ENCODE peak calls at places on chromosomes 12 and 14, in nine cellular contexts. One of them, this sample, is unnamed.

GRCh38 chr14:104240426-104241157 is 102.2 kb downstream of the KIF26A start:
- DNase-seq in upper lobe of right lung: no peak
- DNase-seq in fibroblast of pulmonary artery: no peak
- DNase-seq in lower lobe of right lung: peak
- DNase-seq in WTC11: no peak
- DNase-seq in brain microvascular endothelial cell: no peak
- DNase-seq in AG04450: no peak
- DNase-seq in type B pancreatic cell: peak
- DNase-seq in fibroblast of lung: no peak
- DNase-seq in this sample: peak

GRCh38 chr12:119988440-119988787 is 622 bp upstream of the BICDL1 start:
- DNase-seq in type B pancreatic cell: no peak
- DNase-seq in lower lobe of right lung: no peak
- DNase-seq in AG04450: peak
- DNase-seq in fibroblast of pulmonary artery: peak
- DNase-seq in upper lobe of right lung: no peak
- DNase-seq in WTC11: no peak
- DNase-seq in brain microvascular endothelial cell: peak
- DNase-seq in fibroblast of lung: peak
- DNase-seq in this sample: no peak

GRCh38 chr12:97404549-97404948 is 58.1 kb upstream of the RMST start:
- DNase-seq in brain microvascular endothelial cell: peak
- DNase-seq in WTC11: peak
- DNase-seq in upper lobe of right lung: no peak
- DNase-seq in type B pancreatic cell: no peak
- DNase-seq in lower lobe of right lung: no peak
- DNase-seq in AG04450: no peak
- DNase-seq in fibroblast of lung: peak
- DNase-seq in fibroblast of pulmonary artery: peak
- DNase-seq in this sample: no peak

GRCh38 chr14:75280448-75280830 is 1.8 kb downstream of the FOS start:
- DNase-seq in AG04450: no peak
- DNase-seq in upper lobe of right lung: peak
- DNase-seq in type B pancreatic cell: no peak
- DNase-seq in fibroblast of pulmonary artery: no peak
- DNase-seq in fibroblast of lung: peak
- DNase-seq in WTC11: peak
- DNase-seq in brain microvascular endothelial cell: no peak
- DNase-seq in lower lobe of right lung: no peak
- DNase-seq in this sample: no peak

GRCh38 chr14:88631091-88631490 is 68.3 kb downstream of the ZC3H14 start:
- DNase-seq in lower lobe of right lung: no peak
- DNase-seq in AG04450: no peak
- DNase-seq in type B pancreatic cell: no peak
- DNase-seq in brain microvascular endothelial cell: no peak
- DNase-seq in fibroblast of lung: no peak
- DNase-seq in upper lobe of right lung: no peak
- DNase-seq in fibroblast of pulmonary artery: no peak
- DNase-seq in WTC11: no peak
- DNase-seq in this sample: no peak

GRCh38 chr14:31932675-31933074 is 144.4 kb upstream of the ARHGAP5 start:
- DNase-seq in fibroblast of lung: no peak
- DNase-seq in AG04450: no peak
- DNase-seq in WTC11: no peak
- DNase-seq in fibroblast of pulmonary artery: no peak
- DNase-seq in brain microvascular endothelial cell: no peak
- DNase-seq in lower lobe of right lung: no peak
- DNase-seq in upper lobe of right lung: no peak
- DNase-seq in type B pancreatic cell: no peak
- DNase-seq in this sample: no peak

GRCh38 chr12:109740694-109741245 is 27.1 kb downstream of the FAM222A start:
- DNase-seq in WTC11: peak
- DNase-seq in fibroblast of pulmonary artery: no peak
- DNase-seq in type B pancreatic cell: no peak
- DNase-seq in lower lobe of right lung: peak
- DNase-seq in fibroblast of lung: no peak
- DNase-seq in brain microvascular endothelial cell: no peak
- DNase-seq in upper lobe of right lung: peak
- DNase-seq in AG04450: no peak
- DNase-seq in this sample: no peak

GRCh38 chr14:77485901-77486678 is 12.5 kb downstream of the ISM2 start:
- DNase-seq in type B pancreatic cell: no peak
- DNase-seq in lower lobe of right lung: no peak
- DNase-seq in brain microvascular endothelial cell: peak
- DNase-seq in upper lobe of right lung: no peak
- DNase-seq in fibroblast of lung: no peak
- DNase-seq in WTC11: no peak
- DNase-seq in fibroblast of pulmonary artery: peak
- DNase-seq in AG04450: peak
- DNase-seq in this sample: no peak

GRCh38 chr14:96592591-96593388 is 90.6 kb downstream of the PAPOLA start:
- DNase-seq in fibroblast of pulmonary artery: peak
- DNase-seq in lower lobe of right lung: peak
- DNase-seq in AG04450: no peak
- DNase-seq in fibroblast of lung: peak
- DNase-seq in type B pancreatic cell: no peak
- DNase-seq in upper lobe of right lung: peak
- DNase-seq in WTC11: peak
- DNase-seq in brain microvascular endothelial cell: no peak
- DNase-seq in this sample: no peak

GRCh38 chr14:82951171-82951570 is 1417.5 kb upstream of the SEL1L start:
- DNase-seq in fibroblast of lung: no peak
- DNase-seq in brain microvascular endothelial cell: no peak
- DNase-seq in fibroblast of pulmonary artery: no peak
- DNase-seq in AG04450: no peak
- DNase-seq in lower lobe of right lung: no peak
- DNase-seq in upper lobe of right lung: no peak
- DNase-seq in WTC11: no peak
- DNase-seq in type B pancreatic cell: no peak
- DNase-seq in this sample: no peak

GRCh38 chr12:6851153-6851920 is at the start of gene CDCA3:
- DNase-seq in lower lobe of right lung: peak
- DNase-seq in WTC11: peak
- DNase-seq in type B pancreatic cell: peak
- DNase-seq in upper lobe of right lung: peak
- DNase-seq in fibroblast of pulmonary artery: peak
- DNase-seq in fibroblast of lung: peak
- DNase-seq in brain microvascular endothelial cell: peak
- DNase-seq in AG04450: peak
- DNase-seq in this sample: peak

GRCh38 chr12:97385121-97385520 is 77.5 kb upstream of the RMST start:
- DNase-seq in upper lobe of right lung: no peak
- DNase-seq in fibroblast of pulmonary artery: no peak
- DNase-seq in type B pancreatic cell: no peak
- DNase-seq in lower lobe of right lung: no peak
- DNase-seq in brain microvascular endothelial cell: no peak
- DNase-seq in AG04450: no peak
- DNase-seq in fibroblast of lung: no peak
- DNase-seq in WTC11: no peak
- DNase-seq in this sample: no peak

GRCh38 chr12:106170285-106170684 is 31.5 kb upstream of the NUAK1 start:
- DNase-seq in lower lobe of right lung: no peak
- DNase-seq in WTC11: no peak
- DNase-seq in fibroblast of lung: peak
- DNase-seq in AG04450: no peak
- DNase-seq in upper lobe of right lung: no peak
- DNase-seq in type B pancreatic cell: no peak
- DNase-seq in brain microvascular endothelial cell: peak
- DNase-seq in fibroblast of pulmonary artery: peak
- DNase-seq in this sample: no peak

GRCh38 chr14:69261761-69262331 is 1.9 kb downstream of the GALNT16 start:
- DNase-seq in brain microvascular endothelial cell: no peak
- DNase-seq in fibroblast of lung: no peak
- DNase-seq in upper lobe of right lung: no peak
- DNase-seq in type B pancreatic cell: no peak
- DNase-seq in AG04450: no peak
- DNase-seq in fibroblast of pulmonary artery: no peak
- DNase-seq in lower lobe of right lung: no peak
- DNase-seq in WTC11: no peak
- DNase-seq in this sample: no peak

GRCh38 chr12:79537675-79538074 is 153.1 kb downstream of the PAWR start:
- DNase-seq in fibroblast of lung: no peak
- DNase-seq in fibroblast of pulmonary artery: no peak
- DNase-seq in type B pancreatic cell: no peak
- DNase-seq in lower lobe of right lung: no peak
- DNase-seq in upper lobe of right lung: no peak
- DNase-seq in AG04450: no peak
- DNase-seq in WTC11: no peak
- DNase-seq in brain microvascular endothelial cell: no peak
- DNase-seq in this sample: no peak

GRCh38 chr14:88993946-88994345 is 169.5 kb downstream of the TTC8 start:
- DNase-seq in upper lobe of right lung: no peak
- DNase-seq in type B pancreatic cell: no peak
- DNase-seq in fibroblast of lung: no peak
- DNase-seq in fibroblast of pulmonary artery: peak
- DNase-seq in lower lobe of right lung: no peak
- DNase-seq in AG04450: no peak
- DNase-seq in WTC11: no peak
- DNase-seq in brain microvascular endothelial cell: peak
- DNase-seq in this sample: no peak

GRCh38 chr14:106738075-106738474 is 1211.7 kb downstream of the TMEM121 start:
- DNase-seq in AG04450: no peak
- DNase-seq in upper lobe of right lung: no peak
- DNase-seq in WTC11: no peak
- DNase-seq in brain microvascular endothelial cell: no peak
- DNase-seq in type B pancreatic cell: no peak
- DNase-seq in fibroblast of pulmonary artery: no peak
- DNase-seq in fibroblast of lung: no peak
- DNase-seq in lower lobe of right lung: no peak
- DNase-seq in this sample: no peak

GRCh38 chr14:56195727-56196126 is 77.5 kb downstream of the PELI2 start:
- DNase-seq in fibroblast of lung: peak
- DNase-seq in lower lobe of right lung: no peak
- DNase-seq in upper lobe of right lung: no peak
- DNase-seq in type B pancreatic cell: no peak
- DNase-seq in brain microvascular endothelial cell: no peak
- DNase-seq in AG04450: no peak
- DNase-seq in fibroblast of pulmonary artery: no peak
- DNase-seq in WTC11: no peak
- DNase-seq in this sample: peak

GRCh38 chr12:52648012-52648550 is 3.9 kb downstream of the KRT2 start:
- DNase-seq in brain microvascular endothelial cell: no peak
- DNase-seq in lower lobe of right lung: no peak
- DNase-seq in type B pancreatic cell: no peak
- DNase-seq in fibroblast of pulmonary artery: no peak
- DNase-seq in upper lobe of right lung: no peak
- DNase-seq in WTC11: no peak
- DNase-seq in fibroblast of lung: no peak
- DNase-seq in AG04450: no peak
- DNase-seq in this sample: peak

GRCh38 chr12:91899056-91899455 is 246.6 kb downstream of the BTG1 start:
- DNase-seq in fibroblast of pulmonary artery: no peak
- DNase-seq in brain microvascular endothelial cell: no peak
- DNase-seq in upper lobe of right lung: no peak
- DNase-seq in WTC11: no peak
- DNase-seq in lower lobe of right lung: no peak
- DNase-seq in AG04450: no peak
- DNase-seq in fibroblast of lung: no peak
- DNase-seq in type B pancreatic cell: no peak
- DNase-seq in this sample: no peak

GRCh38 chr14:84029720-84030119 is 1500.2 kb upstream of the FLRT2 start:
- DNase-seq in lower lobe of right lung: no peak
- DNase-seq in fibroblast of lung: no peak
- DNase-seq in type B pancreatic cell: no peak
- DNase-seq in WTC11: no peak
- DNase-seq in fibroblast of pulmonary artery: no peak
- DNase-seq in brain microvascular endothelial cell: peak
- DNase-seq in upper lobe of right lung: no peak
- DNase-seq in AG04450: no peak
- DNase-seq in this sample: no peak

GRCh38 chr12:43151406-43152080 is 400.5 kb downstream of the ADAMTS20 start:
- DNase-seq in lower lobe of right lung: no peak
- DNase-seq in WTC11: no peak
- DNase-seq in upper lobe of right lung: no peak
- DNase-seq in fibroblast of pulmonary artery: no peak
- DNase-seq in brain microvascular endothelial cell: no peak
- DNase-seq in fibroblast of lung: no peak
- DNase-seq in AG04450: no peak
- DNase-seq in type B pancreatic cell: no peak
- DNase-seq in this sample: no peak

GRCh38 chr12:104750061-104750460 is 208.0 kb downstream of the SLC41A2 start:
- DNase-seq in upper lobe of right lung: no peak
- DNase-seq in fibroblast of pulmonary artery: no peak
- DNase-seq in lower lobe of right lung: peak
- DNase-seq in AG04450: peak
- DNase-seq in brain microvascular endothelial cell: peak
- DNase-seq in WTC11: no peak
- DNase-seq in fibroblast of lung: peak
- DNase-seq in type B pancreatic cell: no peak
- DNase-seq in this sample: no peak

GRCh38 chr14:100815478-100816285 is 10.2 kb upstream of the MEG3 start:
- DNase-seq in brain microvascular endothelial cell: peak
- DNase-seq in WTC11: no peak
- DNase-seq in AG04450: peak
- DNase-seq in fibroblast of lung: peak
- DNase-seq in upper lobe of right lung: no peak
- DNase-seq in lower lobe of right lung: no peak
- DNase-seq in fibroblast of pulmonary artery: peak
- DNase-seq in type B pancreatic cell: no peak
- DNase-seq in this sample: no peak
- TF ChIP-seq CTCF in brain microvascular endothelial cell: no peak
- TF ChIP-seq CTCF in WTC11: no peak
- TF ChIP-seq CTCF in AG04450: no peak
- TF ChIP-seq CTCF in fibroblast of lung: no peak
- TF ChIP-seq CTCF in upper lobe of right lung: no peak
- TF ChIP-seq CTCF in lower lobe of right lung: no peak
- TF ChIP-seq CTCF in fibroblast of pulmonary artery: no peak
- TF ChIP-seq CTCF in type B pancreatic cell: no peak
- TF ChIP-seq CTCF in this sample: no peak

GRCh38 chr14:102683399-102684275 is 91.2 kb downstream of the RCOR1 start:
- DNase-seq in AG04450: no peak
- DNase-seq in lower lobe of right lung: no peak
- DNase-seq in WTC11: peak
- DNase-seq in upper lobe of right lung: peak
- DNase-seq in type B pancreatic cell: no peak
- DNase-seq in fibroblast of lung: no peak
- DNase-seq in brain microvascular endothelial cell: no peak
- DNase-seq in fibroblast of pulmonary artery: no peak
- DNase-seq in this sample: no peak
- TF ChIP-seq CTCF in AG04450: no peak
- TF ChIP-seq CTCF in lower lobe of right lung: no peak
- TF ChIP-seq CTCF in WTC11: no peak
- TF ChIP-seq CTCF in upper lobe of right lung: no peak
- TF ChIP-seq CTCF in type B pancreatic cell: no peak
- TF ChIP-seq CTCF in fibroblast of lung: no peak
- TF ChIP-seq CTCF in brain microvascular endothelial cell: no peak
- TF ChIP-seq CTCF in fibroblast of pulmonary artery: no peak
- TF ChIP-seq CTCF in this sample: no peak

GRCh38 chr12:131438874-131439273 is 272.0 kb upstream of the SFSWAP start:
- DNase-seq in fibroblast of lung: no peak
- DNase-seq in type B pancreatic cell: peak
- DNase-seq in brain microvascular endothelial cell: no peak
- DNase-seq in upper lobe of right lung: no peak
- DNase-seq in WTC11: peak
- DNase-seq in lower lobe of right lung: no peak
- DNase-seq in AG04450: no peak
- DNase-seq in fibroblast of pulmonary artery: no peak
- DNase-seq in this sample: peak
- TF ChIP-seq CTCF in fibroblast of lung: no peak
- TF ChIP-seq CTCF in type B pancreatic cell: no peak
- TF ChIP-seq CTCF in brain microvascular endothelial cell: no peak
- TF ChIP-seq CTCF in upper lobe of right lung: no peak
- TF ChIP-seq CTCF in WTC11: no peak
- TF ChIP-seq CTCF in lower lobe of right lung: no peak
- TF ChIP-seq CTCF in AG04450: no peak
- TF ChIP-seq CTCF in fibroblast of pulmonary artery: no peak
- TF ChIP-seq CTCF in this sample: no peak

GRCh38 chr14:50109342-50109741 is 7.0 kb downstream of the VCPKMT start:
- DNase-seq in fibroblast of pulmonary artery: peak
- DNase-seq in WTC11: no peak
- DNase-seq in fibroblast of lung: peak
- DNase-seq in upper lobe of right lung: no peak
- DNase-seq in AG04450: peak
- DNase-seq in type B pancreatic cell: no peak
- DNase-seq in brain microvascular endothelial cell: peak
- DNase-seq in lower lobe of right lung: no peak
- DNase-seq in this sample: no peak
- TF ChIP-seq CTCF in fibroblast of pulmonary artery: peak
- TF ChIP-seq CTCF in WTC11: no peak
- TF ChIP-seq CTCF in fibroblast of lung: peak
- TF ChIP-seq CTCF in upper lobe of right lung: no peak
- TF ChIP-seq CTCF in AG04450: peak
- TF ChIP-seq CTCF in type B pancreatic cell: peak
- TF ChIP-seq CTCF in brain microvascular endothelial cell: peak
- TF ChIP-seq CTCF in lower lobe of right lung: no peak
- TF ChIP-seq CTCF in this sample: peak